ENCODE peak calls at places on chromosomes 1 and 21, in six cellular contexts. B is neuronal stem cell, T is upper lobe of right lung, N is lower lobe of right lung, V is left lung, A is heart left ventricle. R is an unnamed sample.

GRCh38 chr1:55378582-55378981 is 163.4 kb upstream of the USP24 start:
- DNase-seq in N (no peak), V (no peak), B (peak; percentile 36), T (peak; percentile 65), A (peak; percentile 28), R (no peak)

GRCh38 chr1:12537906-12538461 is 80.0 kb downstream of the DHRS3 start:
- DNase-seq in B (no peak), A (no peak), V (peak; percentile 3), T (peak; percentile 32), N (peak; percentile 28), R (no peak)

GRCh38 chr1:23548704-23549143 is 10.6 kb downstream of the ID3 start:
- DNase-seq in T (peak; percentile 79), A (peak; percentile 75), B (no peak), V (no peak), N (peak; percentile 62), R (peak; percentile 68)

GRCh38 chr21:15967661-15968060 is 237.9 kb downstream of the USP25 start:
- DNase-seq in A (no peak), N (no peak), V (no peak), B (no peak), T (no peak), R (no peak)

GRCh38 chr1:68384321-68384813 is 65.4 kb downstream of the RPE65 start:
- DNase-seq in N (no peak), B (no peak), T (no peak), A (no peak), V (no peak), R (peak; percentile 6)

GRCh38 chr1:109914587-109915240 is 4.1 kb downstream of the CSF1 start:
- DNase-seq in T (no peak), A (peak; percentile 55), N (no peak), B (no peak), V (no peak), R (no peak)

GRCh38 chr1:90558126-90558525 is 159.0 kb downstream of the BARHL2 start:
- DNase-seq in V (no peak), A (no peak), B (no peak), N (no peak), T (no peak), R (no peak)

GRCh38 chr1:44524655-44525530 is 119.8 kb downstream of the RNF220 start:
- DNase-seq in B (no peak), A (no peak), N (no peak), T (no peak), V (no peak), R (no peak)

GRCh38 chr1:235783148-235783776 is 83.4 kb downstream of the LYST start:
- DNase-seq in A (no peak), T (no peak), B (peak; percentile 6), V (no peak), N (no peak), R (no peak)

GRCh38 chr1:2226525-2227340 is 1.4 kb upstream of the SKI start:
- DNase-seq in T (peak; percentile 71), B (no peak), N (peak; percentile 63), V (peak; percentile 86), A (peak; percentile 51), R (no peak)

GRCh38 chr1:83692524-83693336 is 306.2 kb downstream of the TTLL7 start:
- DNase-seq in T (no peak), V (no peak), N (no peak), A (no peak), B (peak; percentile 56), R (no peak)

GRCh38 chr1:199122532-199123311 is 483.9 kb downstream of the PTPRC start:
- DNase-seq in T (no peak), V (no peak), N (no peak), B (no peak), A (no peak), R (no peak)

GRCh38 chr1:54371038-54371935 is 34.9 kb downstream of the SSBP3 start:
- DNase-seq in B (no peak), T (peak; percentile 46), A (peak; percentile 47), N (no peak), V (no peak), R (no peak)

GRCh38 chr1:29285771-29286170 is 49.4 kb downstream of the PTPRU start:
- DNase-seq in B (no peak), A (no peak), V (no peak), N (no peak), T (no peak), R (no peak)

GRCh38 chr1:89487972-89488371 is 36.7 kb upstream of the LRRC8B start:
- DNase-seq in A (no peak), V (no peak), T (no peak), N (no peak), B (no peak), R (no peak)

GRCh38 chr1:165612062-165612461 is 19.0 kb upstream of the MGST3 start:
- DNase-seq in B (no peak), A (no peak), V (no peak), T (no peak), N (no peak), R (no peak)

GRCh38 chr1:204443871-204444581 is 32.4 kb upstream of the PPP1R15B start:
- DNase-seq in N (no peak), B (no peak), A (no peak), T (no peak), V (no peak), R (no peak)

GRCh38 chr1:89989099-89989498 is 5.8 kb upstream of the ZNF326 start:
- DNase-seq in T (no peak), V (peak; percentile 61), N (no peak), B (no peak), A (no peak), R (no peak)

GRCh38 chr1:161226320-161226711 is 456 bp downstream of the TOMM40L start:
- DNase-seq in T (no peak), V (no peak), A (no peak), N (no peak), B (no peak), R (no peak)

GRCh38 chr1:161949543-161949942 is 74.1 kb downstream of the OLFML2B start:
- DNase-seq in B (no peak), A (no peak), N (no peak), T (no peak), V (no peak), R (no peak)

DNA sequence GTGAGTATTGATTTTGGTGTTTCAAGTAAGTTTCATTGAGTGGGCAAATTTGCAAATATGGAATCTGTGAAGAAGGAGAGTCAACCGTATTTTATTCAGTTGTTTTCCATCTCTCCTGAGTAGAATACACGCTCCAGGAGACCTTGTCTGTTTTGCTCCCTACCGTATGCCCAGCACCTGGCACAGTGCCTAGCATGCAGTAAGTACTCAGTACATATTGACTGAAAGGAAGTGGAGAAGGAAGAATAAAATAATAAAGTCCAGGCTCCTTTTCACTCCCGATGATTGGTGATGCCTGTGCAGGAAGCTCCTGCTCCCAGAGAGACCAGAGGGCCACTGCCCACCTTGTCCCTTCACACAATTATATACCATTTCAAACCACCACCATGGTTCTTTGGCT is 59.4 kb upstream of the NEK2 start:
- DNase-seq in V (no peak), A (no peak), B (no peak), N (peak; percentile 61), T (no peak), R (no peak)
- H3K27ac ChIP-seq in V (no peak overlapping the region), A (no peak overlapping the region), B (no peak overlapping the region), N (no peak overlapping the region), T (no peak overlapping the region), R (no peak overlapping the region)

DNA sequence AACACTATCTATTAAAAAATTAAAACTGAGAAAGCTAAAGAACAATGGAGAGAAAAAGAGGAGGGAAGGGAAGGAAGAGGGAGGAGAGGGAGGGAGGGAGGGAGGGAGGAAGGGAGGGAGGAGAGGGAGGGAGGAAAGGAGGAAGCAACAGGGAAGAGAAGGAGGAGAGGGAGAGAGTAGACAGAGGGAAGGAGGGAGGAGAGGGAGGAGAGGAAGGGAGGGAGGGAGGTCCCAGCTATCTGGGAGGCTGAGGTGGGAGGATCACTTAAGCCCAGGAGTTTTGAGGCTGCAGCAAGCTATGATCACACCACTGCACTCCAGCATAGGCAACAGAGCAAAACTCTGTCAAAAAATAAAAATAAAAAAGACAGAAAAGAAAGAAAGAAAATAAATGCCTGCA is 16.5 kb downstream of the ZBTB17 start:
- DNase-seq in A (no peak), N (no peak), T (no peak), B (no peak), V (no peak), R (no peak)
- H3K4me1 ChIP-seq in A (peaks cover 53% of the 10 kb centered on the region), N (peaks cover 56% of the 10 kb centered on the region), T (peaks cover 44% of the 10 kb centered on the region), B (no peaks in the 10 kb centered on the region), V (peaks cover 75% of the 10 kb centered on the region), R (peaks cover 5% of the 10 kb centered on the region)

DNA sequence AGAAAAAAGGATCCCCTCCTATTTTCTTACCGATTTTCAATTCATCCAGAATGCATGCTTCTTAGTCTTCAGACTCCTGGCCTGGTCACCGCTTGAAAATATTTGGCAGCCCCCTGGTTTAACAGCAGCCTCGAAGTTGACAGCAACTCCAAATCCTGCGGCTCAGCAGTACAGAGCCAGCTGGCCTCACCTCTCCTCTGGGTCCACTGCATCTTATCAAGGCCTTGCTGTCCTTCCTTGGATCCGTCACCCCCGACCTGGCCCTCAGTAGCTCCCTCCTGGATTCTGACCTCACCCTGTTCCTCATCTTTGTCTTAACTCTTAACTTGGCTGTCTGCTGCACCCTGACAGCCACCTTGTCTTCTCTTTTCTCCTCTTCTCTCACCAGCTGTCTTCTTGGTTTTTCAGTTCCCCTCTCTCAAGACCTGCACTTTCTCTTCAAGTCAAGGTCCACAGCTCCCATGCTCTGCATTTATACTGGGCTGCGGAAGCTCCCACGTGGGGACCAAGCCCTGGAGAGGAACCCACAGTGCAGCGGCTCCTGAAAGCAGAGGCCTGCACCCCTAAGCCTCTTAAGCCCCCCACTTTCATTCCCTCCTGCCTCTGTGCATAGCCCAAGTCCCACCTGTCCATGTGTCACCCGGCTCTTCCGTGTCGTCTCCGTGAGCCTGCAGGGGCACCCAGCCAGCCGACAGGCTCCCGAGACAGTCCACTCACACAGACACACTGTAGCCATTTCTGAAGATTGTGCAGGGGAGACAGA is 6.0 kb downstream of the MX2 start:
- DNase-seq in N (no peak), B (no peak), V (no peak), T (no peak), A (no peak), R (no peak)
- H3K27ac ChIP-seq in N (no peak overlapping the region), B (no peak overlapping the region), V (peak overlapping the region; percentile 85), T (no peak overlapping the region), A (no peak overlapping the region), R (no peak overlapping the region)

GRCh38 chr1:220696863-220697231 is 6.7 kb downstream of the C1orf115 start:
- DNase-seq in T (no peak), V (no peak), N (no peak), B (no peak), A (no peak), R (no peak)

GRCh38 chr1:220696226-220696862 is 6.2 kb downstream of the C1orf115 start:
- DNase-seq in A (no peak), T (no peak), B (no peak), V (no peak), N (no peak), R (no peak)

GRCh38 chr1:220692436-220693228 is 2.5 kb downstream of the C1orf115 start:
- DNase-seq in N (no peak), V (no peak), T (no peak), A (no peak), B (no peak), R (no peak)

GRCh38 chr1:220695426-220695825 is 5.3 kb downstream of the C1orf115 start:
- DNase-seq in V (no peak), N (no peak), T (no peak), B (no peak), A (no peak), R (no peak)

DNA sequence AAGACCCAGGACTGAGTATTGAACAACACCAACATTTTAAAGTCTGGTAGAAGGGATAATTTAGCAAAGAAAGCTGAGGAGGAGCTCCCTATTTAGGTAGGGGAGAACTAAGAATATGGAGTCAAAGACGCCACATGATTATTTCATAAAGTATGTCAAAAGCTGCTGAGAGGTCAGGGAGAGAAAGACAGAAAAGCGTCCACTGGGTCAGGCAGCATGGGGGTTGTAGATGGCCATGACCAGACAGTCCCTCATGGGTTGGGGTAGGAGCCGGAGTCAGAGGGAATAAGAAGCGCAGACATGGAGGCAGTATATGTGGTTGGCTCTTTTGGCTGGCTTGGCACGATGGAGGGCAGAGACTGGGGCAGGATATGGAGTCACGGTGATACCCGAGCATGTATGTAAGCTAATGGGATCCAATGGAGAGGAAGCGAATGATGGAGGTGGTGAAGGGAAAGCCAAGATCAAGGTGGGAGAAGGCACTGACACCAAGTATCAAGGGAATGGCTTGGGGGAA is 4.8 kb downstream of the C1orf115 start:
- DNase-seq in V (no peak), T (no peak), A (no peak), N (no peak), B (no peak), R (no peak)
- H3K4me1 ChIP-seq in V (peaks cover 19% of the 10 kb centered on the region), T (peaks cover 8% of the 10 kb centered on the region), A (peaks cover 8% of the 10 kb centered on the region), N (peaks cover 2% of the 10 kb centered on the region), B (no peaks in the 10 kb centered on the region), R (no peaks in the 10 kb centered on the region)